ENCODE peak calls at places on chromosomes 6 and 20, in nine cellular contexts. T is EL; M is right lobe of liver; V is HS-27A; K is activated CD4-positive, alpha-beta T cell treated with anti-CD3 and anti-CD28 coated beads for 1 hour; H is cardiac fibroblast; O is psoas muscle; S is NCI-H460; J is endothelial cell of umbilical vein. F is an unnamed sample.
A peak's percentile ranks its signal among the peaks of the same experiment; 100 is the strongest.

GRCh38 chr20:9214676-9215075 is 145.8 kb downstream of the PLCB4 start:
- DNase-seq in V (no peak), J (no peak), O (no peak), T (peak; percentile 53), K (no peak), M (no peak), S (no peak), H (peak; percentile 96), F (peak; percentile 80)

GRCh38 chr6:96301781-96302180 is 219.8 kb upstream of the UFL1 start:
- DNase-seq in J (no peak), V (no peak), T (no peak), M (no peak), S (no peak), H (no peak), K (no peak), O (no peak), F (no peak)

GRCh38 chr6:129133770-129134192 is 250.8 kb downstream of the LAMA2 start:
- DNase-seq in O (no peak), S (no peak), T (no peak), H (peak; percentile 89), J (peak; percentile 89), K (no peak), V (no peak), M (no peak), F (no peak)

GRCh38 chr20:12237772-12238171 is 320.1 kb downstream of the BTBD3 start:
- DNase-seq in J (no peak), H (peak; percentile 67), S (no peak), M (no peak), V (no peak), K (no peak), T (no peak), O (no peak), F (peak; percentile 35)

GRCh38 chr6:26269406-26270120 is 95.4 kb upstream of the BTN3A2 start:
- DNase-seq in S (no peak), H (no peak), T (peak; percentile 34), O (no peak), V (no peak), J (no peak), M (no peak), K (no peak), F (peak; percentile 73)

GRCh38 chr6:134097114-134097707 is 44.8 kb upstream of the SLC2A12 start:
- DNase-seq in V (peak; percentile 45), H (peak; percentile 84), K (peak; percentile 27), J (peak; percentile 65), O (peak; percentile 58), T (peak; percentile 71), S (peak; percentile 73), M (no peak), F (peak; percentile 77)

GRCh38 chr6:14396392-14396791 is 278.8 kb downstream of the CD83 start:
- DNase-seq in M (no peak), H (no peak), T (no peak), O (no peak), V (no peak), K (no peak), J (no peak), S (no peak), F (no peak)

GRCh38 chr6:148693882-148694484 is 52.8 kb upstream of the UST start:
- DNase-seq in H (no peak), T (no peak), V (no peak), J (no peak), K (no peak), O (no peak), S (no peak), M (no peak), F (no peak)

GRCh38 chr6:116877743-116878142 is 701 bp downstream of the RFX6 start:
- DNase-seq in H (no peak), K (no peak), S (no peak), V (no peak), J (no peak), T (no peak), M (no peak), O (no peak), F (no peak)

GRCh38 chr6:50143011-50143719 is 93.4 kb upstream of the DEFB112 start:
- DNase-seq in H (no peak), V (no peak), S (no peak), M (no peak), J (no peak), K (no peak), O (no peak), T (peak; percentile 10), F (peak; percentile 25)

GRCh38 chr6:53244958-53245357 is 96.3 kb upstream of the GCM1 start:
- DNase-seq in M (no peak), S (no peak), T (no peak), V (no peak), K (no peak), O (no peak), J (no peak), H (no peak), F (no peak)

GRCh38 chr20:36074983-36075382 is 79.6 kb upstream of the EPB41L1 start:
- DNase-seq in T (no peak), S (no peak), O (no peak), M (no peak), J (no peak), V (no peak), K (no peak), H (peak; percentile 41), F (no peak)

GRCh38 chr6:144063246-144063743 is 32.1 kb downstream of the SF3B5 start:
- DNase-seq in T (no peak), M (no peak), H (no peak), J (no peak), K (no peak), O (no peak), S (no peak), V (no peak), F (peak; percentile 11)

GRCh38 chr6:33416386-33417126 is 1.4 kb downstream of the CUTA start:
- DNase-seq in O (no peak), T (no peak), J (no peak), S (no peak), H (no peak), V (no peak), M (no peak), K (no peak), F (peak; percentile 54)

GRCh38 chr6:106908386-106908840 is 66.1 kb downstream of the CD24 start:
- DNase-seq in V (no peak), O (no peak), S (no peak), M (no peak), T (peak; percentile 40), H (no peak), J (no peak), K (no peak), F (peak; percentile 77)

GRCh38 chr6:58419321-58419720 is 1101.9 kb downstream of the PRIM2 start:
- DNase-seq in S (no peak), H (no peak), K (no peak), V (no peak), J (no peak), M (no peak), O (no peak), T (peak; percentile 42), F (peak; percentile 82)

GRCh38 chr6:2891768-2892170 is 11.3 kb downstream of the SERPINB9 start:
- DNase-seq in M (no peak), J (no peak), S (no peak), O (no peak), V (no peak), T (no peak), H (no peak), K (peak; percentile 56), F (no peak)

GRCh38 chr6:150767585-150768164 is 97.8 kb upstream of the MTHFD1L start:
- DNase-seq in V (no peak), O (no peak), K (no peak), H (peak; percentile 25), M (no peak), J (peak; percentile 90), T (no peak), S (no peak), F (peak; percentile 9)

GRCh38 chr20:8156603-8157079 is 24.6 kb downstream of the PLCB1 start:
- DNase-seq in K (no peak), H (no peak), M (no peak), O (no peak), V (no peak), S (no peak), J (peak; percentile 64), T (peak; percentile 53), F (peak; percentile 9)

GRCh38 chr20:3818155-3819151 is 1.9 kb upstream of the AP5S1 start:
- DNase-seq in O (peak; percentile 80), H (peak; percentile 86), J (peak; percentile 69), K (no peak), S (peak; percentile 86), T (peak; percentile 88), V (no peak), M (peak; percentile 76), F (peak; percentile 94)

GRCh38 chr20:44946266-44946852 is 13.8 kb downstream of the TOMM34 start:
- DNase-seq in S (no peak), H (no peak), O (no peak), J (no peak), T (no peak), K (no peak), V (no peak), M (no peak), F (no peak)

GRCh38 chr6:37052027-37052628 is 46.7 kb downstream of the FGD2 start:
- DNase-seq in K (no peak), S (no peak), H (peak; percentile 23), M (no peak), V (no peak), T (no peak), J (no peak), O (no peak), F (no peak)

GRCh38 chr6:45687570-45687969 is 309.8 kb upstream of the SUPT3H start:
- DNase-seq in J (no peak), S (no peak), K (no peak), O (no peak), M (no peak), H (no peak), T (no peak), V (no peak), F (no peak)

GRCh38 chr20:41300906-41301305 is 16.6 kb downstream of the ZHX3 start:
- DNase-seq in O (no peak), M (no peak), K (no peak), H (no peak), V (no peak), J (peak; percentile 41), T (no peak), S (no peak), F (no peak)

GRCh38 chr20:34155864-34156263 is 43.8 kb upstream of the EIF2S2 start:
- DNase-seq in V (no peak), M (no peak), J (no peak), T (no peak), S (no peak), K (no peak), O (no peak), H (no peak), F (no peak)